ENCODE peak calls at places on chromosomes 12 and 14, in ten cellular contexts. G, F, H, E, J, R, Y, Z, T and N are unnamed samples.

GRCh38 chr14:20667957-20668356 is 16.4 kb upstream of the RNASE4 start:
- DNase-seq in E (no peak), F (no peak), Y (no peak), R (no peak), T (no peak), Z (no peak), G (no peak), H (no peak), J (no peak), N (no peak)

GRCh38 chr14:90857866-90858265 is 41.6 kb upstream of the TTC7B start:
- DNase-seq in R (no peak), Y (no peak), F (no peak), T (no peak), J (no peak), Z (no peak), E (no peak), G (no peak), H (no peak), N (no peak)

GRCh38 chr12:49121047-49121696 is 10.0 kb downstream of the TUBA1B start:
- DNase-seq in E (no peak), Z (peak; percentile 37), F (peak; percentile 45), T (no peak), Y (peak; percentile 78), G (peak; percentile 56), H (peak; percentile 60), R (no peak), J (peak; percentile 36), N (peak; percentile 80)

GRCh38 chr12:47755655-47756562 is 2.8 kb downstream of the RAPGEF3 start:
- DNase-seq in E (no peak), H (no peak), T (no peak), R (peak; percentile 20), Y (no peak), J (no peak), F (no peak), Z (no peak), G (peak; percentile 83), N (no peak)

GRCh38 chr14:38623661-38624060 is 367.8 kb upstream of the CLEC14A start:
- DNase-seq in G (no peak), J (no peak), T (no peak), Y (peak; percentile 69), R (no peak), H (no peak), Z (no peak), F (no peak), E (no peak), N (no peak)

GRCh38 chr12:39123580-39123979 is 218.2 kb upstream of the CPNE8 start:
- DNase-seq in F (no peak), J (peak; percentile 45), T (no peak), Y (no peak), H (peak; percentile 42), G (no peak), R (no peak), Z (no peak), E (no peak), N (peak; percentile 82)

GRCh38 chr12:66044731-66045130 is 85.8 kb downstream of the LLPH start:
- DNase-seq in T (no peak), H (no peak), Y (peak; percentile 77), G (no peak), Z (no peak), F (no peak), E (no peak), R (no peak), J (peak; percentile 58), N (no peak)

GRCh38 chr12:46660719-46661118 is 165.1 kb downstream of the SLC38A4 start:
- DNase-seq in R (no peak), Y (no peak), G (no peak), J (no peak), F (no peak), E (no peak), Z (no peak), T (no peak), H (no peak), N (no peak)

GRCh38 chr12:131430158-131430772 is 280.6 kb upstream of the SFSWAP start:
- DNase-seq in E (no peak), J (no peak), F (no peak), T (no peak), R (no peak), H (no peak), Y (no peak), Z (no peak), G (no peak), N (peak; percentile 28)

GRCh38 chr12:130576286-130576933 is 139.7 kb downstream of the RIMBP2 start:
- DNase-seq in Z (no peak), Y (no peak), E (no peak), J (no peak), F (no peak), T (peak; percentile 13), R (no peak), G (no peak), H (no peak), N (no peak)

GRCh38 chr12:27525373-27525772 is 1.4 kb downstream of the PPFIBP1 start:
- DNase-seq in F (no peak), Z (peak; percentile 41), R (no peak), E (no peak), T (no peak), Y (peak; percentile 83), G (peak; percentile 31), H (peak; percentile 72), J (peak; percentile 79), N (peak; percentile 83)

GRCh38 chr12:128570191-128571065 is 253.3 kb downstream of the SLC15A4 start:
- DNase-seq in Z (no peak), G (peak; percentile 22), R (peak; percentile 8), F (no peak), T (no peak), E (no peak), J (no peak), Y (no peak), H (no peak), N (no peak)

GRCh38 chr12:49917788-49918173 is 14.1 kb upstream of the FAIM2 start:
- DNase-seq in Y (no peak), Z (no peak), R (no peak), H (no peak), F (no peak), E (no peak), J (no peak), T (no peak), G (no peak), N (no peak)

GRCh38 chr12:34390846-34391700 is 368.8 kb downstream of the ALG10 start:
- DNase-seq in R (no peak), J (no peak), H (no peak), T (no peak), F (no peak), Y (no peak), E (no peak), G (no peak), Z (no peak), N (peak; percentile 38)

GRCh38 chr12:29309320-29309902 is 71.6 kb downstream of the ERGIC2 start:
- DNase-seq in Y (peak; percentile 44), R (no peak), F (no peak), E (no peak), Z (no peak), T (no peak), G (no peak), H (no peak), J (peak; percentile 12), N (no peak)